ENCODE peak calls at places on chromosome 15, in four cellular contexts. One of them, this sample, is unnamed.

GRCh38 chr15:62976301-62976842 is 66.2 kb upstream of the TPM1 start:
- DNase-seq in mesendoderm: peak; percentile 37
- DNase-seq in H9: no peak
- DNase-seq in IMR-90: peak; percentile 64
- DNase-seq in this sample: no peak

GRCh38 chr15:27241942-27242341 is 271.0 kb downstream of the GABRG3 start:
- DNase-seq in H9: no peak
- DNase-seq in mesendoderm: peak; percentile 58
- DNase-seq in IMR-90: no peak
- DNase-seq in this sample: no peak

GRCh38 chr15:28133281-28133680 is 34.2 kb upstream of the OCA2 start:
- DNase-seq in H9: no peak
- DNase-seq in mesendoderm: no peak
- DNase-seq in IMR-90: peak; percentile 36
- DNase-seq in this sample: no peak

GRCh38 chr15:26661727-26662126 is 111.1 kb downstream of the GABRB3 start:
- DNase-seq in H9: no peak
- DNase-seq in mesendoderm: no peak
- DNase-seq in IMR-90: no peak
- DNase-seq in this sample: no peak

GRCh38 chr15:55861115-55861514 is 118.2 kb upstream of the PRTG start:
- DNase-seq in mesendoderm: no peak
- DNase-seq in IMR-90: no peak
- DNase-seq in H9: no peak
- DNase-seq in this sample: no peak

GRCh38 chr15:34708422-34708821 is 46.4 kb downstream of the GJD2 start:
- DNase-seq in H9: peak; percentile 38
- DNase-seq in IMR-90: peak; percentile 66
- DNase-seq in mesendoderm: peak; percentile 92
- DNase-seq in this sample: peak; percentile 15

GRCh38 chr15:25661898-25662297 is 201.2 kb downstream of the ATP10A start:
- DNase-seq in mesendoderm: no peak
- DNase-seq in IMR-90: no peak
- DNase-seq in H9: no peak
- DNase-seq in this sample: no peak

GRCh38 chr15:96629501-96629900 is 299.0 kb downstream of the NR2F2 start:
- DNase-seq in IMR-90: no peak
- DNase-seq in mesendoderm: no peak
- DNase-seq in H9: no peak
- DNase-seq in this sample: no peak

GRCh38 chr15:83973816-83974215 is 261.8 kb upstream of the GOLGA6L4 start:
- DNase-seq in H9: no peak
- DNase-seq in IMR-90: peak; percentile 4
- DNase-seq in mesendoderm: peak; percentile 26
- DNase-seq in this sample: no peak

GRCh38 chr15:73866481-73866880 is 6.9 kb upstream of the TBC1D21 start:
- DNase-seq in H9: no peak
- DNase-seq in IMR-90: no peak
- DNase-seq in mesendoderm: no peak
- DNase-seq in this sample: no peak

GRCh38 chr15:72685925-72686794 is at the start of the genes BBS4 and HIGD2B:
- DNase-seq in IMR-90: peak; percentile 83
- DNase-seq in H9: peak; percentile 93
- DNase-seq in mesendoderm: peak; percentile 98
- DNase-seq in this sample: peak; percentile 86

GRCh38 chr15:40956543-40956982 is 3.3 kb downstream of the CHAC1 start:
- DNase-seq in H9: no peak
- DNase-seq in IMR-90: no peak
- DNase-seq in mesendoderm: no peak
- DNase-seq in this sample: no peak
- H4K5ac ChIP-seq in H9: no peak overlapping the region
- H4K5ac ChIP-seq in IMR-90: no peak overlapping the region
- H4K5ac ChIP-seq in mesendoderm: no peak overlapping the region
- H4K5ac ChIP-seq in this sample: no peak overlapping the region

DNA sequence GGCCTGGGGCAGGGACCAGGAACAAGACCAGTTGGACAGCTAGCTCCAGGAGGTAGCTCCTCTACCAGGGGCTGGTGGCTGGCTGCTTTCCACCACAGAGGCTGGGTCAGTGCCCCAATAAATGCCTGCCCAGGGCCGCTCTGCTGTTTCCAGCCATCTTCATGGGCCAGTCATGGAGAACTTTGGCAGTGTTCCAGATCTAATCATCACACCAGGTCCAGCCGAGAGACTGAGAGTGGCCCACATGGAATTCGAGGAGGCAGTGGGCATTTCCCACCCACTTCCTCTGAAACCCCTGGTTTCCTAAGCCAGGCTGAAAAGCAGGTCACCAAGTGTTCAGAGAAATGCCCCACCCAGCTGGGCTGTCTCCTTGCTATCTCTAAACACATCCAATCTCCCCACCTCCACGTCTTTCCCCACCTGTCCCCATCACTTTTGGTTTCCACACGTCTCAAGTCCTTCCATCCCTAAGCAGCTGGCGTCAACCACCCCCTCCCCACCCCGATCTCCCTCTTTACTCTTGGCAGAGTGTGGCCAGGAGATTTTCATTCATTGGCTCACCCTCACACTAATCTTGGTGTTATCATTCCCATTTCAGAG is 190.0 kb upstream of the LINGO1 start:
- DNase-seq in H9: no peak
- DNase-seq in mesendoderm: no peak
- DNase-seq in IMR-90: no peak
- DNase-seq in this sample: no peak
- H4K5ac ChIP-seq in H9: no peak overlapping the region
- H4K5ac ChIP-seq in mesendoderm: no peak overlapping the region
- H4K5ac ChIP-seq in IMR-90: no peak overlapping the region
- H4K5ac ChIP-seq in this sample: no peak overlapping the region

GRCh38 chr15:75063338-75063737 is 39.9 kb downstream of the PPCDC start:
- DNase-seq in mesendoderm: no peak
- DNase-seq in IMR-90: peak; percentile 74
- DNase-seq in H9: no peak
- DNase-seq in this sample: no peak
- H4K5ac ChIP-seq in mesendoderm: no peak overlapping the region
- H4K5ac ChIP-seq in IMR-90: no peak overlapping the region
- H4K5ac ChIP-seq in H9: no peak overlapping the region
- H4K5ac ChIP-seq in this sample: no peak overlapping the region

GRCh38 chr15:36802861-36803531 is 223.6 kb downstream of the CDIN1 start:
- DNase-seq in mesendoderm: no peak
- DNase-seq in IMR-90: no peak
- DNase-seq in H9: no peak
- DNase-seq in this sample: no peak

GRCh38 chr15:36796161-36796560 is 216.7 kb downstream of the CDIN1 start:
- DNase-seq in IMR-90: no peak
- DNase-seq in mesendoderm: no peak
- DNase-seq in H9: no peak
- DNase-seq in this sample: no peak

GRCh38 chr15:36797128-36797527 is 217.7 kb downstream of the CDIN1 start:
- DNase-seq in H9: no peak
- DNase-seq in IMR-90: no peak
- DNase-seq in mesendoderm: peak; percentile 55
- DNase-seq in this sample: no peak

GRCh38 chr15:36798789-36799188 is 219.4 kb downstream of the CDIN1 start:
- DNase-seq in mesendoderm: no peak
- DNase-seq in IMR-90: no peak
- DNase-seq in H9: no peak
- DNase-seq in this sample: no peak

GRCh38 chr15:36798366-36798765 is 218.9 kb downstream of the CDIN1 start:
- DNase-seq in IMR-90: peak; percentile 63
- DNase-seq in mesendoderm: no peak
- DNase-seq in H9: no peak
- DNase-seq in this sample: no peak
- H4K5ac ChIP-seq in IMR-90: no peak overlapping the region
- H4K5ac ChIP-seq in mesendoderm: no peak overlapping the region
- H4K5ac ChIP-seq in H9: no peak overlapping the region
- H4K5ac ChIP-seq in this sample: no peak overlapping the region

GRCh38 chr15:71335591-71335990 is 220.3 kb downstream of the THSD4 start:
- DNase-seq in H9: no peak
- DNase-seq in IMR-90: peak; percentile 73
- DNase-seq in mesendoderm: no peak
- DNase-seq in this sample: no peak
- H4K5ac ChIP-seq in H9: no peak overlapping the region
- H4K5ac ChIP-seq in IMR-90: peak overlapping the region; percentile 79
- H4K5ac ChIP-seq in mesendoderm: no peak overlapping the region
- H4K5ac ChIP-seq in this sample: no peak overlapping the region

GRCh38 chr15:40104296-40104864 is 4.3 kb downstream of the BMF start:
- DNase-seq in H9: no peak
- DNase-seq in mesendoderm: no peak
- DNase-seq in IMR-90: no peak
- DNase-seq in this sample: no peak
- H4K5ac ChIP-seq in H9: no peak overlapping the region
- H4K5ac ChIP-seq in mesendoderm: no peak overlapping the region
- H4K5ac ChIP-seq in IMR-90: no peak overlapping the region
- H4K5ac ChIP-seq in this sample: no peak overlapping the region